ENCODE peak calls at places on chromosomes 16 and 17, in ten cellular contexts. E is esophagus squamous epithelium, C is uterus, W is stomach, Z is transverse colon, J is IMR-90, N is heart left ventricle, U is sigmoid colon, T is suprapubic skin, P is right lobe of liver. K is an unnamed sample.
A peak's percentile ranks its signal among the peaks of the same experiment; 100 is the strongest.

GRCh38 chr17:65527857-65528591 is 33.4 kb downstream of the AXIN2 start:
- DNase-seq in J (no peak), W (no peak), E (no peak), T (no peak), U (no peak), Z (no peak), C (no peak), N (no peak), P (no peak), K (no peak)

GRCh38 chr16:48335961-48336360 is 49.3 kb downstream of the SIAH1 start:
- DNase-seq in T (no peak), Z (no peak), N (no peak), W (no peak), E (no peak), C (no peak), J (peak; percentile 91), U (no peak), P (no peak), K (no peak)

GRCh38 chr17:42075789-42076188 is 22.5 kb downstream of the ZNF385C start:
- DNase-seq in E (no peak), C (no peak), N (no peak), W (no peak), J (no peak), Z (no peak), P (no peak), T (no peak), U (no peak), K (no peak)

GRCh38 chr17:51119415-51120356 is 982 bp downstream of the SPAG9 start:
- DNase-seq in C (peak; percentile 46), E (no peak), N (peak; percentile 37), U (peak; percentile 81), P (peak; percentile 59), J (peak; percentile 46), T (peak; percentile 77), W (peak; percentile 44), Z (peak; percentile 54), K (peak; percentile 52)

GRCh38 chr17:81049372-81049911 is 14.5 kb downstream of the BAIAP2 start:
- DNase-seq in J (no peak), T (no peak), P (no peak), W (no peak), C (no peak), N (no peak), U (no peak), Z (no peak), E (no peak), K (no peak)

GRCh38 chr17:74603746-74604145 is 11.7 kb upstream of the CD300LD start:
- DNase-seq in T (no peak), N (no peak), E (no peak), Z (no peak), C (no peak), J (no peak), U (no peak), P (no peak), W (no peak), K (no peak)

GRCh38 chr17:67024736-67025135 is 19.6 kb upstream of the CACNG1 start:
- DNase-seq in T (no peak), W (no peak), P (no peak), N (no peak), U (no peak), J (no peak), C (no peak), E (no peak), Z (no peak), K (no peak)

GRCh38 chr16:81649561-81649960 is 129.5 kb upstream of the PLCG2 start:
- DNase-seq in C (no peak), T (no peak), N (no peak), Z (no peak), W (no peak), J (peak; percentile 23), P (no peak), U (no peak), E (no peak), K (no peak)

GRCh38 chr17:71764507-71764906 is 356.3 kb upstream of the SOX9 start:
- DNase-seq in U (no peak), Z (peak; percentile 24), T (no peak), P (no peak), E (no peak), C (no peak), J (no peak), W (no peak), N (no peak), K (peak; percentile 20)

GRCh38 chr17:38881600-38882191 is 11.8 kb downstream of the LASP1 start:
- DNase-seq in P (no peak), C (peak; percentile 85), Z (peak; percentile 60), T (no peak), E (no peak), W (peak; percentile 52), J (peak; percentile 48), N (peak; percentile 76), U (peak; percentile 92), K (no peak)

GRCh38 chr16:22813946-22814325 is at the start of gene HS3ST2:
- DNase-seq in N (peak; percentile 34), Z (peak; percentile 20), P (peak; percentile 56), W (no peak), E (no peak), T (peak; percentile 73), J (no peak), C (no peak), U (peak; percentile 64), K (peak; percentile 17)

DNA sequence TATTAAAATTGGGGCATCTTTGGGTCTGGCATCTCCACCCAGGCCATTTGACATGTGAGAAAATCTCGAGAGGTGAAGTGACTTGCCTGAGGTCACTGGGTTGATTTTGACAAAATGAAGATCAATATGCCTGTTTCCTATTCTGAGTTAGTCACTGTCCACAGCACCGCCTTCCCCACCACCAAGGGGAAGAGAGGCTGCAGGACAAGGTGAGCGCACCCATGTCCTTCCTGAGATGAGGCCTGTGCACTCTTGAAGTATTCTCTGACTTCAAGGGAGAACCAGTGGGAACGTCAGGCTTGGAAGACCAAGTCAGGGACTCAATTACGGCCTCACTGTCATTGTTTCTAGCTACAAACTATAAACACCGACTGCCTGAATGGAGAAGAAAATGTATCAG is 49.9 kb upstream of the WSB1 start:
- DNase-seq in Z (no peak), E (no peak), J (no peak), C (no peak), U (no peak), P (no peak), T (no peak), N (no peak), W (no peak), K (no peak)
- H3K27ac ChIP-seq in Z (peak overlapping the region; percentile 82), E (peak overlapping the region; percentile 92), J (peak overlapping the region; percentile 58), C (peak overlapping the region; percentile 91), U (peak overlapping the region; percentile 83), P (peak overlapping the region; percentile 85), T (peak overlapping the region; percentile 91), N (peak overlapping the region; percentile 83), W (peak overlapping the region; percentile 81), K (peak overlapping the region; percentile 94)

GRCh38 chr16:1940273-1941161 is 2.5 kb downstream of the MSRB1 start:
- DNase-seq in Z (peak; percentile 47), C (no peak), E (no peak), P (peak; percentile 58), W (no peak), N (no peak), T (no peak), U (no peak), J (no peak), K (no peak)

GRCh38 chr16:1941162-1941923 is 1.7 kb downstream of the MSRB1 start:
- DNase-seq in W (no peak), C (no peak), N (no peak), Z (no peak), T (no peak), J (no peak), P (peak; percentile 78), U (no peak), E (no peak), K (no peak)

GRCh38 chr16:1944612-1945199 is 1.7 kb upstream of the MSRB1 start:
- DNase-seq in J (no peak), E (no peak), P (no peak), T (no peak), N (no peak), Z (no peak), C (no peak), U (peak; percentile 61), W (no peak), K (no peak)

GRCh38 chr16:1941924-1942809 is 832 bp downstream of the MSRB1 start:
- DNase-seq in E (no peak), W (no peak), T (peak; percentile 71), Z (no peak), U (peak; percentile 75), P (no peak), N (no peak), C (no peak), J (no peak), K (no peak)

GRCh38 chr16:1942810-1943726 is at the start of gene MSRB1:
- DNase-seq in T (peak; percentile 100), E (peak; percentile 95), U (peak; percentile 100), C (peak; percentile 99), W (peak; percentile 100), P (peak; percentile 100), Z (peak; percentile 100), N (peak; percentile 100), J (peak; percentile 96), K (peak; percentile 100)
- TF ChIP-seq POLR2A in T (no peak), E (peak; percentile 95), U (peak; percentile 93), C (peak; percentile 80), W (no peak), P (peak; percentile 99), Z (peak; percentile 95), N (peak; percentile 90), J (peak; percentile 72), K (peak; percentile 90)

GRCh38 chr16:77297996-77298637 is 98.9 kb downstream of the SYCE1L start:
- DNase-seq in U (no peak), J (no peak), Z (no peak), C (no peak), W (no peak), T (no peak), P (no peak), E (no peak), N (no peak), K (no peak)

GRCh38 chr16:77295896-77296295 is 96.7 kb downstream of the SYCE1L start:
- DNase-seq in U (no peak), E (no peak), P (no peak), C (no peak), N (no peak), W (no peak), Z (no peak), T (no peak), J (peak; percentile 36), K (no peak)

GRCh38 chr16:77300232-77300631 is 101.0 kb downstream of the SYCE1L start:
- DNase-seq in W (no peak), U (no peak), J (no peak), T (no peak), E (no peak), C (no peak), Z (no peak), P (no peak), N (no peak), K (no peak)

GRCh38 chr16:77299395-77299794 is 100.2 kb downstream of the SYCE1L start:
- DNase-seq in W (no peak), U (no peak), P (no peak), N (no peak), Z (no peak), J (no peak), E (no peak), T (no peak), C (no peak), K (no peak)

GRCh38 chr16:77298638-77299360 is 99.6 kb downstream of the SYCE1L start:
- DNase-seq in T (no peak), C (peak; percentile 27), U (no peak), E (no peak), Z (no peak), W (no peak), N (no peak), J (peak; percentile 88), P (no peak), K (no peak)
- H3K4me1 ChIP-seq in T (no peaks in the 10 kb centered on the region), C (no peaks in the 10 kb centered on the region), U (no peaks in the 10 kb centered on the region), E (no peaks in the 10 kb centered on the region), Z (no peaks in the 10 kb centered on the region), W (no peaks in the 10 kb centered on the region), N (no peaks in the 10 kb centered on the region), J (peaks cover 2% of the 10 kb centered on the region), P (no peaks in the 10 kb centered on the region), K (no peaks in the 10 kb centered on the region)

GRCh38 chr17:17770371-17771059 is 66.3 kb downstream of the SREBF1 start:
- DNase-seq in J (no peak), W (no peak), E (no peak), Z (no peak), U (no peak), N (no peak), P (no peak), T (no peak), C (no peak), K (peak; percentile 56)
- H3K27ac ChIP-seq in J (no peak overlapping the region), W (no peak overlapping the region), E (peak overlapping the region; percentile 61), Z (peak overlapping the region; percentile 89), U (peak overlapping the region; percentile 84), N (peak overlapping the region; percentile 66), P (no peak overlapping the region), T (no peak overlapping the region), C (peak overlapping the region; percentile 79), K (no peak overlapping the region)